ENCODE peak calls at places on chromosomes 3 and 15, in four cellular contexts. I, J, D and R are unnamed samples.

GRCh38 chr3:110261141-110261540 is 810.5 kb upstream of the NECTIN3 start:
- DNase-seq in I (no peak), J (no peak), D (no peak), R (no peak)

GRCh38 chr15:67416891-67417290 is 104.0 kb upstream of the C15orf61 start:
- DNase-seq in I (no peak), J (no peak), D (no peak), R (no peak)

GRCh38 chr15:90388462-90389182 is 580 bp downstream of the IQGAP1 start:
- DNase-seq in I (peak), J (no peak), D (peak), R (peak)

GRCh38 chr3:29026959-29027358 is 253.9 kb upstream of the RBMS3 start:
- DNase-seq in I (no peak), J (peak), D (peak), R (no peak)

GRCh38 chr3:90055721-90056120 is 948.3 kb downstream of the EPHA3 start:
- DNase-seq in I (no peak), J (no peak), D (peak), R (no peak)

GRCh38 chr3:196835081-196835480 is 32.6 kb upstream of the SENP5 start:
- DNase-seq in I (no peak), J (no peak), D (no peak), R (no peak)

GRCh38 chr15:69357773-69358765 is 56.1 kb upstream of the KIF23 start:
- DNase-seq in I (no peak), J (no peak), D (peak), R (no peak)

GRCh38 chr3:6640907-6641306 is 220.0 kb upstream of the GRM7 start:
- DNase-seq in I (no peak), J (peak), D (no peak), R (no peak)

GRCh38 chr3:132231633-132232032 is 85.6 kb upstream of the ACP3 start:
- DNase-seq in I (no peak), J (no peak), D (peak), R (peak)

GRCh38 chr15:80608688-80609087 is 86.4 kb upstream of the ABHD17C start:
- DNase-seq in I (no peak), J (no peak), D (no peak), R (no peak)

GRCh38 chr15:29143293-29143692 is 126.3 kb downstream of the NSMCE3 start:
- DNase-seq in I (no peak), J (no peak), D (no peak), R (no peak)

GRCh38 chr3:125048282-125048681 is 7.5 kb downstream of the HEG1 start:
- DNase-seq in I (no peak), J (no peak), D (no peak), R (no peak)

GRCh38 chr15:88681610-88682221 is 42.9 kb downstream of the ISG20 start:
- DNase-seq in I (no peak), J (no peak), D (no peak), R (no peak)

GRCh38 chr3:46959169-46959515 is 17.4 kb downstream of the CCDC12 start:
- DNase-seq in I (no peak), J (no peak), D (no peak), R (no peak)

GRCh38 chr15:70526221-70526973 is 237.0 kb downstream of the UACA start:
- DNase-seq in I (no peak), J (no peak), D (peak), R (no peak)

GRCh38 chr3:40130721-40131120 is 178.8 kb upstream of the EIF1B start:
- DNase-seq in I (no peak), J (no peak), D (no peak), R (no peak)

GRCh38 chr15:67051088-67051659 is 14.2 kb upstream of the SMAD3 start:
- DNase-seq in I (no peak), J (no peak), D (no peak), R (no peak)

GRCh38 chr3:75001330-75001729 is 386.9 kb upstream of the CNTN3 start:
- DNase-seq in I (no peak), J (no peak), D (peak), R (no peak)

GRCh38 chr15:74842581-74843444 is at the start of gene ULK3:
- DNase-seq in I (peak), J (no peak), D (peak), R (peak)

GRCh38 chr3:13715167-13715954 is 164.5 kb downstream of the WNT7A start:
- DNase-seq in I (no peak), J (no peak), D (no peak), R (no peak)

GRCh38 chr15:39110336-39110735 is 470.5 kb upstream of the THBS1 start:
- DNase-seq in I (no peak), J (no peak), D (peak), R (peak)

GRCh38 chr15:76057332-76058000 is 2.3 kb upstream of the TMEM266 start:
- DNase-seq in I (peak), J (no peak), D (peak), R (peak)

GRCh38 chr15:101027920-101028319 is 108.8 kb downstream of the LRRK1 start:
- DNase-seq in I (no peak), J (no peak), D (no peak), R (no peak)

GRCh38 chr3:25448750-25449684 is 21.0 kb downstream of the RARB start:
- DNase-seq in I (no peak), J (no peak), D (peak), R (peak)

DNA sequence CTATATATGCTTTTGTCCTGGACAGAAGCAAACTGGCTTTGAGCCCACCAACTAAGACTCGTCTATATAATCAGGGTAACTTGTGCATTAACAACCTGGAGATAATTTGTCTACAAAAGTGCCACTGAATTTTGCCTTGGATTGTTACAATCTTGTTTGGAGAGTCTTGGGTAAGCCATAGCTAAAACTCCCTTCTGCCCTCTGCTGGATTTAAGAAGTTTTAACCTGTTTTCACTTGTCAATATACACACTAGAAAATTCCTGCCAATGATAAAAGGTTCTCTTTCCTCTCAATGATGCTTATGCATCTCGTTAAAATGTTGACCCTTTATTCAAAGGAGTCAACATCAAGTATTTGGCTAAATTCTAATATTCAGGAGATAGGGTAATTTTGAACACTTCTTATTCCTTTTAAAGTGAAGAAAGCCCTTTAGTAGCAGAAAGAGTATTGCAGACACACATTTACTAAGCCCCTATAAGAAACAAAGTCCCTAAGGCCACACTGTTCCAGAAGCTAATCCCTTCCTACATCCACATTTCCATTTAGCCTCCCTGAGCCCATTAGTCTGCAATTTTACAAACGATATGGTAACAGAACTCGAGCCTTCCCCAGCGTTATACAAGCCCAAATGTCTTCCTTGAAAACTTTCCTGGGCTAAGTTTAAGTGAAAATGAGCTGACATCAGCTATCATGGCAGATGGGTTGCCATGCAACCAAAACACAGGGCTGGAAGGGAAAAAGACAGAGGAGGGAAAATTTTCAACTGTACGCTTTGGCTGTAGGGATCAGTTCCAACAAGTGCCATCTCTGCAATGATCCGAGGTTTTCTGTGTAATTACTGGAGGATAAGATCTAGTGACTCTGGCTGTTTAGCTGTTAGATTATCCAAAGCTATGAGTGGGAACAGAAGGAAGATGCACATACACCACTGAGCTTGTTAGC is 75.9 kb upstream of the FGF12 start:
- DNase-seq in I (no peak), J (no peak), D (peak), R (peak)
- TF ChIP-seq FOS in I (no peak), J (no peak), D (no peak), R (no peak)

GRCh38 chr15:94042163-94042954 is 189.0 kb upstream of the MCTP2 start:
- DNase-seq in I (no peak), J (no peak), D (peak), R (no peak)
- TF ChIP-seq FOS in I (no peak), J (no peak), D (no peak), R (no peak)

GRCh38 chr3:180073561-180073960 is 36.8 kb upstream of the PEX5L start:
- DNase-seq in I (no peak), J (no peak), D (no peak), R (no peak)
- TF ChIP-seq FOS in I (no peak), J (no peak), D (no peak), R (no peak)

GRCh38 chr3:42685363-42685881 is at the start of gene KLHL40:
- DNase-seq in I (no peak), J (no peak), D (no peak), R (no peak)

GRCh38 chr3:42685891-42686820 is 819 bp downstream of the KLHL40 start:
- DNase-seq in I (no peak), J (no peak), D (no peak), R (no peak)

GRCh38 chr3:42682301-42683070 is 2.9 kb upstream of the KLHL40 start:
- DNase-seq in I (no peak), J (no peak), D (no peak), R (no peak)

GRCh38 chr3:42684632-42685362 is 540 bp upstream of the KLHL40 start:
- DNase-seq in I (no peak), J (no peak), D (no peak), R (no peak)

GRCh38 chr3:42683875-42684593 is 1.3 kb upstream of the KLHL40 start:
- DNase-seq in I (peak), J (no peak), D (peak), R (peak)
- TF ChIP-seq FOS in I (no peak), J (no peak), D (peak), R (no peak)

GRCh38 chr15:94323076-94323475 is 91.7 kb downstream of the MCTP2 start:
- DNase-seq in I (no peak), J (no peak), D (no peak), R (no peak)

GRCh38 chr15:94322141-94322540 is 90.8 kb downstream of the MCTP2 start:
- DNase-seq in I (no peak), J (no peak), D (peak), R (no peak)

GRCh38 chr15:94327356-94327936 is 96.1 kb downstream of the MCTP2 start:
- DNase-seq in I (peak), J (no peak), D (peak), R (peak)

GRCh38 chr15:94324835-94325767 is 93.7 kb downstream of the MCTP2 start:
- DNase-seq in I (no peak), J (no peak), D (no peak), R (no peak)

GRCh38 chr15:94324117-94324826 is 92.9 kb downstream of the MCTP2 start:
- DNase-seq in I (peak), J (peak), D (peak), R (peak)
- TF ChIP-seq FOS in I (no peak), J (no peak), D (no peak), R (no peak)

DNA sequence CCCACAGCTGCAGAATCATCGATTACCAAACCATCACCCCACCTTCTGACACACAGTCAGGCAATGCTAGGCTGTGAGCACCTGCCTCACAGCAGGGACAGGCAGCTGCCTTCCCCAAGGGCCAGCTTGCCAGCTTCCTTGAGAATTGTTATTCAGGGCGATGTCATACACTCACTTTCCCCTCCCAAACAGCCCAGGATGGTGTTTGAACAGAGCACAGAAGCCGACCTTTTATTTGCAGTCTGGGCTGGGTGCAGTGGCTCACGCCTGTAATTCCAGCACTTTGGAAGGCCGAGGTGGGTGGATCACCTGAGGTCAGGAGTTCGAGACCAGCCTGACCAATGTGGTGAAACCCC is 84.5 kb upstream of the HERC1 start:
- DNase-seq in I (no peak), J (no peak), D (no peak), R (no peak)
- TF ChIP-seq FOS in I (no peak), J (no peak), D (no peak), R (no peak)

DNA sequence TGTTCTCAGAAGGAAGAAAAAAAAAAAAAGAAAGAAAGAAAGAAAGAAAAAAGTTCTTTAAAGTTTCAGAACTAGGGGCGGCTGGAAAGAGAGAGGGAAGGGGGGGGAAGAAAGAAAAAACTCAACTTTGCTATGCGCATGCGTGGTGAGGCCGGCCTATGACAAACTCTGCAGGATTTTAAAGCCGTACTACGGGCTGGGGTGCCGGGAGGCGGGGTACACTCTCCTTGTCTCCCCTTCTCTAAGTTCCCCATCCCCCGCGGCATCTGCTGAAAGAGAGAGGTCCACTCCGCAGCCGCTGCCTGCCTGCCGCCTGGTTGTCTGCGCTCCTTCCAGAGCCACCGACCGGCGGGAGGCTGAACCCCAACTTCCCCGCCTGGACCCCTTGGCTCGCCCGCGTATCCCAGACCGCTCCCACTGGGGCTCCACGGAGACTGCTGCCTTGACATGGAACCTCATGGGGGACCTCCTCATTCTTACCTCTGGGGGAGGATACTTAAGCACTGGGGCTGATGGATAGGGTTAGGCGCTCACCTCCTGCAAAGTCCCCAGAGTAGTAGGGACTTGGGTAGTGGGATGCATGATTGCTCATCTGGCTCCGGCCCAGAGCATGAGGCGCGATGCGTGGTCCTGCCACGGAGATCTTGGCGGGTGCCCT is 1.4 kb upstream of the WNT5A start:
- DNase-seq in I (peak), J (peak), D (peak), R (peak)
- TF ChIP-seq FOS in I (no peak), J (no peak), D (no peak), R (no peak)

GRCh38 chr3:108234387-108234957 is 12.2 kb upstream of the IFT57 start:
- DNase-seq in I (no peak), J (no peak), D (no peak), R (no peak)
- TF ChIP-seq FOS in I (no peak), J (no peak), D (no peak), R (no peak)

DNA sequence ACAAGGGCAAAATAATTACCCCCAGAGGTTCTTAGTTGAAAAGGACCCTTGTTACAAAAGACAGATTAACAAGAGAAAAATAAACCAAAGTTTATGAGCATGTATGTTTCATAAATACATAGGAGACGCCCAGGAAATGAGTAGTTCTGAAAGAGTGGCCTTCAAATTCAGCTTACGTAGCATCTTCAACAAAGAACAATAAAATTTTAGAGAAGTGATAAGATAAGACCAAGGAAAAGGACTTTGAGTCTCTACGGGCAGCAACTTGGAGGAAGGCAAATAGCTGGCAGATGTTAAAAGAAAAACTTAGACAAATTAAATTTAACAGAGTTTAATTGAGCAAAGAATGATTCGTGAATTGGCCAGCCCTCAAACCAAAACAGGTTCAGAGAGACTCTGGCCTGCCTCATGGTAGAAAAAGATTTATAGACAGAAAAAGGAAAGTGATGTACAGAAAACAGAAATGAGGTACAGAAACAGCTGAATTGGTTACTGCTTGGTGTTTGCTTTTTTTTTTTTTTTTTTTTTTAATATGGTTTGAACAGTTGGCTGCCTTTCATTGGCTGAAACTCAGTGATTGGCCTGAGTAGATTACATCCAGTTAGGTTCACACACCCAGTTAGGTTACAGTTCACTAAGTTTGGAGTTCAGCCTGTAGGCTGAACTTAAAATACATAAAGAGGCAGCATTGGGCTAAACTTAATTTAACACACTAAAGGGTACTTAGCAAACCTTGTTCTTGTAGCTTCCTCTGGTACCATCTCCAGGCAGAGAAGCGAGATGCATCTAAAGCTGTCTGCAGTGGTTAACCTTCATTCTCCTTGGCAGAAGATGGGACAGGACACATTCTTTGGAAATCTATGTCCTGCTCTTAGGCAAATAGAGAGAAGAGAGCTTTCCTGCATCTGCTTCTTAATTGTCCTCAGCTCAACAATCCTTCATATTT is 23.2 kb downstream of the C2CD4B start:
- DNase-seq in I (no peak), J (no peak), D (no peak), R (no peak)
- TF ChIP-seq FOS in I (no peak), J (no peak), D (no peak), R (no peak)

GRCh38 chr15:77144492-77145070 is 73.7 kb upstream of the TSPAN3 start:
- DNase-seq in I (no peak), J (no peak), D (peak), R (no peak)

GRCh38 chr15:77143606-77144005 is 72.7 kb upstream of the TSPAN3 start:
- DNase-seq in I (no peak), J (no peak), D (peak), R (no peak)

GRCh38 chr15:77143191-77143590 is 72.3 kb upstream of the TSPAN3 start:
- DNase-seq in I (no peak), J (no peak), D (no peak), R (no peak)

GRCh38 chr15:77145370-77145769 is 74.5 kb upstream of the TSPAN3 start:
- DNase-seq in I (no peak), J (no peak), D (no peak), R (no peak)

GRCh38 chr15:77144028-77144427 is 73.1 kb upstream of the TSPAN3 start:
- DNase-seq in I (no peak), J (no peak), D (peak), R (peak)
- TF ChIP-seq FOS in I (no peak), J (no peak), D (no peak), R (peak)